ENCODE peak calls at places on chromosomes 13 and 19, in eight cellular contexts. V, Z, H, Y, R, E, F and I are unnamed samples. For H3K9me2, the result is how much of the 10 kb centered on the place peaks cover.

GRCh38 chr13:71869274-71869673 is 2.3 kb upstream of the DACH1 start:
- DNase-seq in Y (no peak), H (no peak), F (no peak), R (no peak), V (no peak), Z (no peak), E (peak), I (no peak)

GRCh38 chr13:112132142-112132541 is 65.2 kb downstream of the SOX1 start:
- DNase-seq in E (no peak), F (no peak), Y (no peak), Z (no peak), V (no peak), R (no peak), H (no peak), I (no peak)

GRCh38 chr19:18908917-18909619 is 10.1 kb downstream of the COPE start:
- DNase-seq in V (no peak), F (no peak), E (no peak), Z (no peak), Y (no peak), H (no peak), R (no peak), I (no peak)

GRCh38 chr19:58218899-58219298 is 9.8 kb upstream of the ZNF544 start:
- DNase-seq in H (no peak), Y (peak), Z (peak), R (peak), V (peak), F (peak), E (peak), I (peak)

GRCh38 chr19:6260912-6261636 is 18.7 kb downstream of the MLLT1 start:
- DNase-seq in E (peak), F (no peak), R (peak), V (peak), Y (peak), H (no peak), Z (peak), I (peak)

GRCh38 chr13:30639671-30640070 is 22.0 kb downstream of the USPL1 start:
- DNase-seq in H (no peak), V (no peak), Y (no peak), E (no peak), F (no peak), Z (peak), R (no peak), I (no peak)

GRCh38 chr13:109844396-109844795 is 58.0 kb upstream of the IRS2 start:
- DNase-seq in E (peak), H (no peak), V (no peak), F (no peak), R (no peak), Z (peak), Y (peak), I (no peak)

GRCh38 chr13:40120781-40121180 is 465.3 kb downstream of the COG6 start:
- DNase-seq in Y (no peak), V (no peak), E (no peak), F (no peak), H (no peak), Z (peak), R (no peak), I (no peak)

GRCh38 chr19:489418-490196 is 6.7 kb upstream of the MADCAM1 start:
- DNase-seq in F (no peak), Z (peak), V (peak), E (peak), Y (peak), H (no peak), R (peak), I (no peak)

GRCh38 chr19:16328824-16329482 is 4.3 kb downstream of the KLF2 start:
- DNase-seq in F (no peak), E (no peak), R (no peak), V (peak), Z (peak), H (no peak), Y (no peak), I (no peak)

GRCh38 chr19:56146904-56147303 is 5.8 kb downstream of the ZNF444 start:
- DNase-seq in Z (no peak), Y (no peak), R (no peak), F (no peak), V (no peak), H (no peak), E (no peak), I (no peak)

GRCh38 chr19:15107056-15108010 is at the start of gene SYDE1:
- DNase-seq in V (no peak), E (peak), H (no peak), Z (peak), F (no peak), Y (peak), R (peak), I (no peak)

GRCh38 chr19:15551183-15552004 is 43.1 kb downstream of the CYP4F22 start:
- DNase-seq in V (peak), E (peak), Z (peak), F (no peak), Y (peak), H (no peak), R (peak), I (no peak)

GRCh38 chr13:91045351-91046034 is 302.0 kb upstream of the MIR17HG start:
- DNase-seq in V (peak), H (no peak), Y (peak), F (peak), R (peak), E (peak), Z (peak), I (peak)

GRCh38 chr13:30998548-30999140 is 66.2 kb downstream of the TEX26 start:
- DNase-seq in Z (peak), Y (no peak), R (peak), E (no peak), H (no peak), V (no peak), F (no peak), I (no peak)

GRCh38 chr13:49649963-49650312 is 21.6 kb downstream of the ARL11 start:
- DNase-seq in V (no peak), H (no peak), F (no peak), Y (no peak), Z (no peak), R (no peak), E (no peak), I (no peak)

GRCh38 chr19:13008926-13009787 is 13.9 kb downstream of the NFIX start:
- DNase-seq in Z (peak), E (peak), Y (peak), R (peak), V (no peak), F (no peak), H (no peak), I (no peak)

GRCh38 chr13:22596157-22596863 is 584.5 kb upstream of the SGCG start:
- DNase-seq in R (no peak), H (no peak), Y (no peak), V (no peak), Z (peak), F (no peak), E (no peak), I (no peak)

GRCh38 chr13:73851104-73851503 is 283.1 kb downstream of the KLF12 start:
- DNase-seq in R (no peak), Y (peak), V (no peak), F (no peak), H (no peak), E (no peak), Z (peak), I (peak)

GRCh38 chr13:51764184-51765141 is 39.5 kb downstream of the DHRS12 start:
- DNase-seq in Y (peak), E (no peak), V (no peak), R (no peak), F (no peak), H (peak), Z (peak), I (no peak)

GRCh38 chr19:49881672-49882394 is 4.3 kb downstream of the TBC1D17 start:
- DNase-seq in F (no peak), E (peak), V (no peak), Z (no peak), H (no peak), R (peak), Y (peak), I (no peak)

GRCh38 chr13:45242070-45242469 is 41.2 kb upstream of the KCTD4 start:
- DNase-seq in V (no peak), R (peak), F (peak), E (no peak), Z (peak), H (no peak), Y (peak), I (no peak)

GRCh38 chr13:73416093-73416492 is 357.3 kb downstream of the KLF5 start:
- DNase-seq in H (no peak), V (no peak), Y (no peak), R (no peak), Z (no peak), E (no peak), F (no peak), I (no peak)

GRCh38 chr13:97224544-97225324 is 2.6 kb downstream of the MBNL2 start:
- DNase-seq in E (peak), V (no peak), F (no peak), R (no peak), H (peak), Y (peak), Z (peak), I (no peak)

GRCh38 chr13:41960700-41961697 is at the start of gene VWA8:
- DNase-seq in E (peak), Z (peak), R (peak), Y (peak), H (peak), F (peak), V (peak), I (peak)

GRCh38 chr19:53985863-53986262 is 5.6 kb upstream of the CACNG6 start:
- DNase-seq in V (no peak), F (no peak), R (no peak), E (no peak), H (no peak), Y (no peak), Z (no peak), I (no peak)

GRCh38 chr13:94280357-94280756 is 199.1 kb downstream of the DCT start:
- DNase-seq in Y (no peak), E (no peak), Z (no peak), H (no peak), V (no peak), R (no peak), F (no peak), I (no peak)

GRCh38 chr19:1354496-1355257 is 29.0 kb upstream of the NDUFS7 start:
- DNase-seq in F (peak), R (peak), Z (peak), H (peak), E (peak), V (peak), Y (peak), I (peak)

GRCh38 chr13:64369121-64369520 is 2861.0 kb downstream of the PCDH9 start:
- DNase-seq in Y (no peak), V (no peak), H (no peak), Z (peak), E (no peak), R (no peak), F (no peak), I (no peak)

GRCh38 chr13:76798037-76798436 is 88.2 kb downstream of the KCTD12 start:
- DNase-seq in R (no peak), E (no peak), V (no peak), H (no peak), Y (no peak), Z (peak), F (no peak), I (peak)

GRCh38 chr13:50581586-50582196 is 261.8 kb downstream of the DLEU7 start:
- DNase-seq in H (no peak), E (no peak), R (no peak), F (no peak), V (no peak), Y (no peak), Z (no peak), I (no peak)

GRCh38 chr13:20219585-20219984 is 12.5 kb downstream of the GJB6 start:
- DNase-seq in Y (no peak), E (no peak), F (no peak), R (no peak), H (peak), V (no peak), Z (no peak), I (no peak)

GRCh38 chr19:45527731-45528130 is 20.5 kb downstream of the VASP start:
- DNase-seq in F (no peak), Z (no peak), R (no peak), V (no peak), Y (no peak), E (peak), H (no peak), I (no peak)

GRCh38 chr19:10544753-10545251 is 1.1 kb downstream of the ATG4D start:
- DNase-seq in E (peak), Y (no peak), Z (no peak), H (no peak), R (peak), V (peak), F (no peak), I (peak)

GRCh38 chr13:110132178-110132975 is 174.6 kb downstream of the COL4A1 start:
- DNase-seq in V (no peak), R (peak), H (no peak), E (no peak), Y (no peak), F (no peak), Z (peak), I (no peak)

DNA sequence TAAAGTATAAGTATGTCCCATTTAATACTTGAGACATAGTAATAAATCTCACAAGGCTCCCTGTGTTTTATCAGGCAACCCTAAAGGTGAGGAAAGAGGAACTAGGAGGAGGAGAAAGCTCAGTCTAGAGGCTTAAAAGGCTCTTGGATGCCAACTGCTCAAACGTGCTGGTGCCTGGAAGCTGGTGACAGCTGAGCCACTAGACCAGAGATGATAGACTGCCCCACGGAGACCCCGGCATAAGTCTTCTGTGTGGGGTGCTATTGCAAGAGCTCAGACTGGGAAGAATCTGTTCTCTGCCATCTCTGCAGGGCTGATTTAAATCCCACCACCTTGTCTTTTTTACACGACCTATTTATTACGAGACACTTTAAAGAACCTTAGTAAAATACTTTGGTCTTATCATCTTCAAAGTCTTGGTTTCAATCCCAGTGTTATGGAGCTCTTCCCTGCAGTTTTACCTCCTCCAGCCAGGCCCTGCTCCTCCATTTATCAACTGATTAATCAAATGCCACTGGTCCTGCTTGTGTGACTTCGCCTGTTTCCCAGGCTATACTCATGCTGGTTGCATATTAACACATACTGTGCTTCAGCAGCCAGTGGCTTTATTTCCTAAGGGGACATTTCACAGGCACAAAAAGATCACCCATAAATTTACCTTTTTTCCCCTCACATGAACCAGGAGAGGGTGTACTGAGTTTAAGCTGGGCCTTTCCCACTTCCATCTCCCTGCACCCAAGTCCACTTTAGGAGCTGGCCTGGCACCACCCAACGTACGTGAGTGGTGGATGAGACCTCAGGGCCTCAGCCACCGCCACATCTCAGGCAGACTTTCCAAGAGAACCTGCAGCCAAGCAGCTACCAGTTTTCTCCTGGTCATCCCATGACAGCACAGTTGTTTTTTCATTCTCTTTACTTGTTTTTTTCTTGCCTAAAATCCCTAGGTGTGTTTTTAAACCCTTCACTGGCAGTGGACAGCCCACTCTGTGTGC is 7.8 kb upstream of the ATP12A start:
- DNase-seq in E (no peak), V (no peak), Y (no peak), H (no peak), R (no peak), F (no peak), Z (peak), I (peak)
- H3K9me2 ChIP-seq in E (under half), V (under half), Y (under half), H (under half), R (under half), F (under half), Z (under half), I (under half)

GRCh38 chr19:35027851-35028599 is 2.2 kb upstream of the SCN1B start:
- DNase-seq in Z (peak), F (no peak), R (no peak), Y (peak), H (no peak), E (peak), V (no peak), I (no peak)

GRCh38 chr19:35032356-35032865 is 2.1 kb downstream of the SCN1B start:
- DNase-seq in E (no peak), F (no peak), R (no peak), H (no peak), V (no peak), Z (no peak), Y (no peak), I (no peak)

GRCh38 chr19:35030257-35031071 is at the start of gene SCN1B:
- DNase-seq in V (no peak), F (peak), R (peak), H (no peak), E (peak), Y (peak), Z (peak), I (peak)

GRCh38 chr19:35031072-35031881 is 1.0 kb downstream of the SCN1B start:
- DNase-seq in V (no peak), Z (peak), E (peak), R (no peak), H (no peak), Y (peak), F (no peak), I (no peak)

DNA sequence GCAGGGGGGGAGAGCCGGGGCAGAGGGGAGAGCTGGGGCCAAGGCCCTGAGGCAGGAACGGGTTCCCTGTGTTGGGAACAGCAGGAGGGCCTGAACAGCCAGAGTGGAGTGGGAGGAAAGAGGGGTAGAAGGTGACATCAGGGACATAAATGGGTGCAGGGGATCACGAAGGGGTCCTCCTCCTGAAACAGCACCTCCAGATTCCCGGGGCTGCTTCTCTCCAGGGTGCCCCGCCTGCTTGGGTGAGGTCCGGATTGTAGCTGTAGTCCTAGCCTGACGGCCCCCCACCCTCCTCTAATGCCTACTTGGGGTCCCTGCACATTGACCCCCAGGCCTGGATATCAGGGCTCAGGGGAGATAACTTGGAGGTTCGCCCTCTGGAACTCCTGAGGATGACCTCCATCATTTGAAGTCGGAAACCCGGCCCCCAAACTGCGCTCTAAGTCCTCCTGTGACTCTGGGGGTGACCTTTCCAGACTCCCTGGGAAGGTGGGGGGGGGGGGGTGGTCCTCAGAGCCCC is 473 bp upstream of the SCN1B start:
- DNase-seq in E (peak), V (no peak), F (no peak), Y (no peak), R (peak), H (no peak), Z (peak), I (no peak)
- H3K9me2 ChIP-seq in E (under half), V (under half), F (under half), Y (under half), R (under half), H (under half), Z (under half), I (under half)

DNA sequence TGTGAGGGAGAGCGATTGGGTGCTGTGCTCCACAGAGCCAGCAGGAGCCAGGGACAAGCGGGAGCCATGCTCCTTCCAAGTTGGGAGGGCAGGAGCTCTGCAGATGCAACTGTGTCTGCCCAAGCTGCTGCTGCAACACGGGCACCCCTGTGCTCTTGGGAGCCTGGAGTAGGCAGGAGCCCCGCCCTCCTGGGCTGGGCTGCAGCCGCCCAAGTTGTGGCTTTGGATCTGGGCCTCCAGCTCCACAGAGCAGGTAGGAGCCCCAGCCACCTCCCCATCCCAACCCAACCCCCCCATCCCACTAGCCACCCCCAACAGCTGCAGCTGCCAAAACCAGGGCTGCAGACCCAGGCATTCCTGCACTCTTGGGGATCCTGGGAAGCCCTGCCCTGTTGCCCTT is 39.9 kb upstream of the FLT1 start:
- DNase-seq in Z (no peak), F (no peak), V (no peak), E (no peak), H (no peak), R (no peak), Y (no peak), I (no peak)
- H3K9me2 ChIP-seq in Z (under half), F (under half), V (under half), E (under half), H (under half), R (under half), Y (under half), I (under half)

GRCh38 chr19:43777163-43777700 is 3.5 kb downstream of the KCNN4 start:
- DNase-seq in V (peak), F (no peak), R (peak), Y (no peak), Z (peak), H (no peak), E (no peak), I (no peak)

GRCh38 chr19:43775299-43775890 is 5.4 kb downstream of the KCNN4 start:
- DNase-seq in Y (no peak), Z (no peak), E (no peak), H (no peak), R (no peak), V (no peak), F (no peak), I (no peak)

GRCh38 chr19:43773725-43774102 is 7.1 kb downstream of the KCNN4 start:
- DNase-seq in Z (no peak), R (no peak), H (no peak), E (peak), Y (no peak), F (no peak), V (no peak), I (no peak)

GRCh38 chr19:43776285-43776684 is 4.5 kb downstream of the KCNN4 start:
- DNase-seq in V (peak), E (no peak), Z (no peak), R (no peak), Y (no peak), F (no peak), H (no peak), I (no peak)

GRCh38 chr19:43774103-43774939 is 6.5 kb downstream of the KCNN4 start:
- DNase-seq in Z (peak), E (peak), F (no peak), R (peak), Y (no peak), V (no peak), H (no peak), I (no peak)
- H3K9me2 ChIP-seq in Z (under half), E (under half), F (under half), R (under half), Y (under half), V (under half), H (under half), I (under half)

DNA sequence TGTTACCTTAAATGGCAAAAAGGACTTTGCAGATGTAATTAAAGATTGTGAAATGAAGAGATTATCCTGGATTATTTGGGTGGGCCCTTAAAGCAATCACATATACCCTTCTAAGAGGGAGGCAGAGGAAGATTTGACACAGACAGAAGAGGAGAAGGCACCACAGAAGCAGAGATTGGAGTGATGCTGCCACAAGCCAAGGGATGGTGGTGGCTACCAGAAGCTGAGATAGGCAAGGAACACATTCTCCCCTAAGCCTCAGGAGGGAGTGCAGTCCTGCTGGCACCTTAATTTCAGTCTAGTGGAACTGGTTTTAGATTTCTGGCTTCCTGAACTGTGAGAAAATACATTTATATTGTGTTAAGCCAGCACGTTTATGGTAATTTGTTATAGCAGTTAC is 24.2 kb downstream of the DEDD2 start:
- DNase-seq in F (no peak), H (no peak), R (no peak), Y (no peak), E (no peak), V (no peak), Z (no peak), I (no peak)
- H3K9me2 ChIP-seq in F (under half), H (under half), R (under half), Y (under half), E (under half), V (under half), Z (under half), I (under half)